ENCODE peak calls at places on chromosomes 16 and 17, in nine cellular contexts. S is NCI-H1105; B is Peyer's patch; Z is brain microvascular endothelial cell; A is mesendoderm; J is Ammon's horn; O is B cell; P is upper lobe of right lung; G is stimulated activated CD4-positive, alpha-beta T cell treated with anti-CD3 and anti-CD28 coated beads, TNF-alpha, amount 100 ng/mL, for 48 hours. U is an unnamed sample.

GRCh38 chr16:53789159-53789558 is 85.2 kb downstream of the FTO start:
- DNase-seq in S (no peak), B (no peak), Z (peak; percentile 66), A (no peak), J (no peak), O (no peak), P (no peak), G (no peak), U (no peak)

GRCh38 chr17:40536731-40537171 is 28.5 kb downstream of the CCR7 start:
- DNase-seq in S (no peak), B (peak; percentile 46), Z (no peak), A (no peak), J (no peak), O (no peak), P (peak; percentile 73), G (no peak), U (no peak)

GRCh38 chr17:73371285-73371684 is 59.5 kb upstream of the CDC42EP4 start:
- DNase-seq in S (no peak), B (no peak), Z (peak; percentile 84), A (no peak), J (no peak), O (no peak), P (no peak), G (no peak), U (no peak)

GRCh38 chr16:2278272-2278608 is 10.3 kb upstream of the RNPS1 start:
- DNase-seq in S (no peak), B (no peak), Z (no peak), A (peak; percentile 34), J (no peak), O (no peak), P (no peak), G (no peak), U (peak; percentile 54)

GRCh38 chr16:85842435-85842834 is 42.9 kb downstream of the COX4I1 start:
- DNase-seq in S (no peak), B (no peak), Z (no peak), A (no peak), J (no peak), O (no peak), P (no peak), G (no peak), U (no peak)

GRCh38 chr17:69223809-69224208 is 4.8 kb downstream of the ABCA10 start:
- DNase-seq in S (no peak), B (no peak), Z (peak; percentile 53), A (no peak), J (no peak), O (no peak), P (no peak), G (no peak), U (no peak)

GRCh38 chr16:6165330-6165984 is 1067.9 kb upstream of the EEF2KMT start:
- DNase-seq in S (no peak), B (no peak), Z (no peak), A (peak; percentile 35), J (no peak), O (no peak), P (no peak), G (no peak), U (no peak)

GRCh38 chr17:15744885-15745284 is 12.8 kb downstream of the TBC1D26 start:
- DNase-seq in S (peak; percentile 70), B (no peak), Z (no peak), A (peak; percentile 89), J (no peak), O (no peak), P (no peak), G (no peak), U (no peak)

GRCh38 chr16:10402975-10403374 is 17.1 kb downstream of the ATF7IP2 start:
- DNase-seq in S (no peak), B (no peak), Z (no peak), A (no peak), J (no peak), O (no peak), P (no peak), G (no peak), U (no peak)

GRCh38 chr17:17971431-17972125 is 622 bp downstream of the TOM1L2 start:
- DNase-seq in S (no peak), B (no peak), Z (no peak), A (peak; percentile 34), J (peak; percentile 45), O (no peak), P (peak; percentile 82), G (no peak), U (no peak)

GRCh38 chr16:57256601-57257395 is 11.7 kb downstream of the ARL2BP start:
- DNase-seq in S (no peak), B (no peak), Z (no peak), A (peak; percentile 84), J (no peak), O (no peak), P (peak; percentile 52), G (no peak), U (no peak)

GRCh38 chr17:28357901-28358197 is 522 bp upstream of the POLDIP2 start:
- DNase-seq in S (no peak), B (no peak), Z (no peak), A (no peak), J (no peak), O (no peak), P (no peak), G (no peak), U (peak; percentile 71)

GRCh38 chr16:64933890-64934289 is 188.0 kb downstream of the CDH11 start:
- DNase-seq in S (no peak), B (no peak), Z (peak; percentile 41), A (no peak), J (peak; percentile 65), O (no peak), P (no peak), G (no peak), U (no peak)

GRCh38 chr17:63830904-63831491 is 3.5 kb upstream of the FTSJ3 start:
- DNase-seq in S (no peak), B (no peak), Z (no peak), A (no peak), J (no peak), O (no peak), P (no peak), G (no peak), U (no peak)

GRCh38 chr16:85010446-85010930 is 847 bp downstream of the ZDHHC7 start:
- DNase-seq in S (no peak), B (no peak), Z (no peak), A (no peak), J (no peak), O (no peak), P (no peak), G (no peak), U (no peak)

GRCh38 chr16:51225902-51226301 is 74.8 kb upstream of the SALL1 start:
- DNase-seq in S (peak; percentile 69), B (no peak), Z (no peak), A (no peak), J (no peak), O (no peak), P (no peak), G (no peak), U (no peak)

GRCh38 chr16:5214466-5214865 is 116.9 kb upstream of the EEF2KMT start:
- DNase-seq in S (no peak), B (no peak), Z (no peak), A (no peak), J (no peak), O (no peak), P (no peak), G (no peak), U (no peak)

GRCh38 chr17:29389994-29390855 is at the start of gene TAOK1:
- DNase-seq in S (peak; percentile 96), B (peak; percentile 99), Z (peak; percentile 97), A (peak; percentile 99), J (peak; percentile 99), O (peak; percentile 99), P (peak; percentile 100), G (peak; percentile 95), U (peak; percentile 99)

GRCh38 chr16:70601576-70602575 is 44.5 kb upstream of the IL34 start:
- DNase-seq in S (no peak), B (no peak), Z (peak; percentile 48), A (no peak), J (no peak), O (no peak), P (no peak), G (no peak), U (no peak)

GRCh38 chr17:78023042-78023441 is 64.5 kb downstream of the TNRC6C start:
- DNase-seq in S (no peak), B (no peak), Z (no peak), A (no peak), J (no peak), O (no peak), P (no peak), G (no peak), U (no peak)

GRCh38 chr17:8353736-8354135 is 14.1 kb downstream of the ODF4 start:
- DNase-seq in S (no peak), B (no peak), Z (no peak), A (no peak), J (no peak), O (no peak), P (no peak), G (no peak), U (no peak)

GRCh38 chr17:45273551-45273957 is 11.7 kb upstream of the SPATA32 start:
- DNase-seq in S (no peak), B (no peak), Z (no peak), A (no peak), J (no peak), O (no peak), P (no peak), G (no peak), U (no peak)

GRCh38 chr17:58302919-58303551 is 22.3 kb upstream of the MPO start:
- DNase-seq in S (no peak), B (no peak), Z (no peak), A (no peak), J (no peak), O (no peak), P (peak; percentile 25), G (no peak), U (no peak)

GRCh38 chr16:68369697-68370096 is 58.9 kb downstream of the PRMT7 start:
- DNase-seq in S (no peak), B (no peak), Z (no peak), A (no peak), J (no peak), O (no peak), P (no peak), G (no peak), U (no peak)

GRCh38 chr16:19812986-19813385 is 71.7 kb downstream of the GPRC5B start:
- DNase-seq in S (no peak), B (no peak), Z (no peak), A (no peak), J (no peak), O (no peak), P (no peak), G (no peak), U (no peak)

GRCh38 chr17:9199474-9200196 is 178.3 kb downstream of the NTN1 start:
- DNase-seq in S (no peak), B (no peak), Z (no peak), A (peak; percentile 50), J (no peak), O (no peak), P (no peak), G (no peak), U (no peak)

U was measured in Karpas-422.